ENCODE peak calls at places on chromosomes 6 and 20, in nine cellular contexts. I, W, M, B, Z, O, J, A and F are unnamed samples.

GRCh38 chr20:6496874-6497273 is 270.6 kb upstream of the BMP2 start:
- DNase-seq in W (no peak), O (no peak), A (no peak), B (no peak), I (no peak), Z (no peak), J (no peak), M (no peak), F (no peak)

GRCh38 chr6:110748458-110748857 is 66.8 kb downstream of the CDK19 start:
- DNase-seq in I (no peak), M (no peak), B (no peak), J (peak), W (no peak), Z (no peak), O (no peak), A (no peak), F (no peak)

GRCh38 chr6:157047328-157047727 is 270.1 kb downstream of the ARID1B start:
- DNase-seq in J (no peak), M (no peak), I (no peak), A (no peak), B (no peak), O (no peak), Z (no peak), W (no peak), F (no peak)

GRCh38 chr6:13624871-13625288 is 9.7 kb downstream of the NOL7 start:
- DNase-seq in M (no peak), J (peak), A (no peak), I (no peak), Z (peak), O (peak), B (peak), W (no peak), F (no peak)

GRCh38 chr6:42316981-42317380 is 99.3 kb upstream of the MRPS10 start:
- DNase-seq in O (no peak), M (no peak), J (no peak), A (no peak), I (no peak), Z (no peak), B (peak), W (no peak), F (no peak)

GRCh38 chr6:41966961-41967311 is 25.3 kb upstream of the CCND3 start:
- DNase-seq in Z (peak), A (no peak), I (no peak), M (no peak), J (peak), O (peak), W (no peak), B (peak), F (no peak)

GRCh38 chr6:151993364-151993763 is 185.9 kb downstream of the ESR1 start:
- DNase-seq in Z (no peak), W (no peak), J (no peak), O (no peak), A (no peak), I (no peak), M (no peak), B (peak), F (no peak)

GRCh38 chr6:52253494-52253893 is 9.2 kb upstream of the IL17F start:
- DNase-seq in M (no peak), J (peak), O (no peak), A (no peak), I (no peak), Z (no peak), W (no peak), B (peak), F (no peak)

GRCh38 chr20:7571521-7572065 is 368.7 kb downstream of the HAO1 start:
- DNase-seq in B (peak), A (no peak), Z (no peak), I (no peak), J (peak), M (no peak), O (no peak), W (no peak), F (no peak)

GRCh38 chr20:18223399-18223798 is 64.9 kb upstream of the ZNF133 start:
- DNase-seq in J (no peak), A (no peak), M (no peak), Z (no peak), O (no peak), B (no peak), I (no peak), W (no peak), F (no peak)

GRCh38 chr6:2412731-2413130 is 167.3 kb upstream of the GMDS start:
- DNase-seq in M (no peak), A (no peak), O (peak), B (peak), I (no peak), W (no peak), J (peak), Z (no peak), F (no peak)

GRCh38 chr6:41736207-41736710 is 851 bp upstream of the TFEB start:
- DNase-seq in J (no peak), Z (no peak), O (no peak), I (no peak), A (no peak), W (no peak), M (no peak), B (no peak), F (no peak)

GRCh38 chr20:17681741-17682102 is 320 bp downstream of the RRBP1 start:
- DNase-seq in A (no peak), W (no peak), B (no peak), I (no peak), M (peak), O (no peak), Z (no peak), J (no peak), F (no peak)

GRCh38 chr6:132122871-132123270 is 171.7 kb upstream of the CCN2 start:
- DNase-seq in J (peak), B (no peak), O (peak), Z (no peak), I (no peak), M (no peak), W (no peak), A (no peak), F (no peak)

GRCh38 chr6:159100011-159100788 is 55.4 kb upstream of the TAGAP start:
- DNase-seq in A (peak), J (no peak), B (peak), O (no peak), M (no peak), I (no peak), Z (no peak), W (no peak), F (no peak)

GRCh38 chr6:22071655-22072054 is 225.2 kb downstream of the PRL start:
- DNase-seq in A (peak), M (no peak), J (peak), I (no peak), B (peak), Z (no peak), O (peak), W (peak), F (no peak)

GRCh38 chr6:133353061-133353460 is 111.9 kb downstream of the EYA4 start:
- DNase-seq in W (no peak), A (no peak), B (no peak), O (no peak), Z (no peak), I (no peak), M (no peak), J (no peak), F (no peak)

GRCh38 chr20:10556519-10557083 is 117.2 kb downstream of the JAG1 start:
- DNase-seq in W (no peak), Z (no peak), A (no peak), I (no peak), O (no peak), M (no peak), B (no peak), J (no peak), F (peak)

GRCh38 chr6:4256969-4257368 is 121.6 kb upstream of the ECI2 start:
- DNase-seq in J (no peak), A (no peak), M (no peak), Z (no peak), I (no peak), B (peak), W (no peak), O (peak), F (peak)

GRCh38 chr6:3484240-3484639 is 27.4 kb upstream of the SLC22A23 start:
- DNase-seq in J (peak), B (peak), Z (peak), I (no peak), M (no peak), A (no peak), W (no peak), O (peak), F (no peak)

GRCh38 chr6:17347012-17347411 is 46.4 kb upstream of the CAP2 start:
- DNase-seq in B (no peak), I (no peak), M (no peak), Z (no peak), O (no peak), J (no peak), W (no peak), A (no peak), F (no peak)

GRCh38 chr6:140256213-140256612 is 881.8 kb upstream of the CITED2 start:
- DNase-seq in O (peak), M (no peak), A (no peak), W (no peak), Z (no peak), I (no peak), J (peak), B (no peak), F (no peak)

GRCh38 chr6:42159431-42160024 is 13.6 kb upstream of the GUCA1A start:
- DNase-seq in A (peak), W (no peak), Z (no peak), M (no peak), I (no peak), J (no peak), B (no peak), O (no peak), F (no peak)

GRCh38 chr20:57426156-57426769 is 35.1 kb downstream of the RBM38 start:
- DNase-seq in B (no peak), I (no peak), W (no peak), A (no peak), M (no peak), J (no peak), O (no peak), Z (no peak), F (no peak)

GRCh38 chr6:160921095-160921494 is 70.5 kb upstream of the MAP3K4 start:
- DNase-seq in J (no peak), W (no peak), I (no peak), M (no peak), A (no peak), Z (no peak), B (peak), O (no peak), F (no peak)

GRCh38 chr20:36400901-36401300 is 94.8 kb downstream of the DLGAP4 start:
- DNase-seq in W (no peak), A (no peak), J (no peak), I (no peak), O (no peak), B (no peak), Z (no peak), M (no peak), F (no peak)

GRCh38 chr6:38984723-38985122 is 63.9 kb upstream of the GLP1R start:
- DNase-seq in A (no peak), I (no peak), J (no peak), Z (no peak), W (no peak), B (no peak), O (no peak), M (no peak), F (no peak)

GRCh38 chr6:112180095-112180820 is 74.1 kb downstream of the LAMA4 start:
- DNase-seq in J (peak), Z (peak), I (no peak), M (no peak), W (peak), A (peak), O (peak), B (peak), F (no peak)

GRCh38 chr6:158548418-158549161 is 11.3 kb upstream of the TMEM181 start:
- DNase-seq in A (no peak), J (no peak), I (peak), O (no peak), B (no peak), M (no peak), W (no peak), Z (no peak), F (no peak)

GRCh38 chr20:24957326-24957996 is 8.4 kb downstream of the CST7 start:
- DNase-seq in W (no peak), I (no peak), A (no peak), M (no peak), J (no peak), B (no peak), Z (no peak), O (no peak), F (no peak)

GRCh38 chr6:27133281-27134227 is 113.9 kb upstream of the PRSS16 start:
- DNase-seq in M (peak), W (peak), J (peak), Z (no peak), B (peak), I (peak), A (peak), O (peak), F (no peak)

GRCh38 chr6:63724721-63725120 is 89.1 kb downstream of the PHF3 start:
- DNase-seq in M (no peak), A (no peak), J (no peak), W (no peak), I (no peak), B (no peak), Z (no peak), O (no peak), F (no peak)

GRCh38 chr20:46111028-46111835 is 6.9 kb upstream of the CD40 start:
- DNase-seq in A (peak), Z (no peak), M (no peak), O (no peak), W (peak), B (peak), I (no peak), J (peak), F (no peak)

GRCh38 chr6:150099546-150099945 is 30.6 kb upstream of the ULBP3 start:
- DNase-seq in Z (no peak), M (no peak), I (no peak), B (no peak), A (no peak), O (no peak), W (no peak), J (no peak), F (no peak)

GRCh38 chr6:14540276-14540675 is 422.7 kb downstream of the CD83 start:
- DNase-seq in M (no peak), Z (no peak), I (no peak), O (peak), J (peak), W (no peak), A (no peak), B (peak), F (no peak)

GRCh38 chr6:63372951-63373533 is 53.3 kb upstream of the LGSN start:
- DNase-seq in Z (no peak), J (peak), B (no peak), W (no peak), O (peak), A (no peak), I (no peak), M (no peak), F (no peak)

GRCh38 chr6:11654876-11655275 is 117.3 kb downstream of the TMEM170B start:
- DNase-seq in O (peak), W (no peak), Z (no peak), A (no peak), I (no peak), J (no peak), B (peak), M (no peak), F (no peak)

DNA sequence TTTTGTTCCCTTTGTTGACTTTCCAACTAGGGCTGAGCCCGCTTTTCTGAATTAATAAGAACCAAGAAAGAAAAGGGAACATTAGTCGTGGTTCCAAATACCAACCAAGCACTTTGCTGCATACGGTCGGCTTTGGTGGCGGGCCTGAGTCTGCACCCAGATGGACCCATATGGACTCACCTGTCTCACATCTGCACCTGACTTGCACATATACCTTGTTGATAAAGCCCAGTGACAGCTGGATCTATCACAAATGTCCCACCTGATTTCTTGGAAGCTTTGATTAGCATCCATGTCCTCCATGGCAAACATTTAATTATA is 39.0 kb downstream of the TPD52L1 start:
- DNase-seq in W (no peak), B (no peak), J (no peak), M (no peak), I (no peak), O (no peak), A (no peak), Z (no peak), F (no peak)
- TF ChIP-seq CTCF in W (no peak), B (no peak), J (no peak), M (peak), I (peak), O (no peak), A (peak), Z (peak), F (no peak)

GRCh38 chr20:23583526-23583925 is 15.2 kb upstream of the CST9L start:
- DNase-seq in B (no peak), Z (peak), M (no peak), A (no peak), J (no peak), I (no peak), W (no peak), O (no peak), F (no peak)
- TF ChIP-seq CTCF in B (no peak), Z (no peak), M (no peak), A (no peak), J (no peak), I (no peak), W (no peak), O (no peak), F (no peak)

GRCh38 chr6:28923318-28924102 is at the start of gene TRIM27:
- DNase-seq in Z (peak), I (peak), J (peak), O (peak), A (peak), M (peak), W (peak), B (peak), F (peak)
- TF ChIP-seq CTCF in Z (no peak), I (no peak), J (no peak), O (no peak), A (no peak), M (no peak), W (no peak), B (no peak), F (no peak)

DNA sequence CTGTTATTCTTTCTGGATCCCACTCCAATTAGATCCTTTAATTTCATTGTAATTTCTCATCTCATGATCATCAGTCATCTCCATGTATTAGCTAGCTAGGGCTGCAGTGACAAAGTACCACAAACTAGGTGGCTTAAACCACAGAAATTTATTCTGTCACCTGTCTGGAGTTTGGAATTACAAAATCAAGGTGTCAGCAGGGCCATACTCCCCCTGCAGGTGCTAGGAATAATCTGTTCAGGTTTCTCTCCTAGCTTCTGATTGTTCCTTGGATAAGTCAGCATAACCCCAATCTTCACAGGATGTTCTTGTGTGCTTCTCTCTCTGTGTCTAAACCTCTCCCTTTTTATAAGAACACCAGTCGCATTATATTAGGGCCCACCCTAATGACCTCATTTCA is 40.4 kb downstream of the BEND6 start:
- DNase-seq in Z (peak), I (no peak), A (no peak), B (no peak), M (no peak), J (no peak), O (no peak), W (no peak), F (no peak)
- TF ChIP-seq CTCF in Z (no peak), I (no peak), A (no peak), B (no peak), M (no peak), J (no peak), O (no peak), W (no peak), F (no peak)

DNA sequence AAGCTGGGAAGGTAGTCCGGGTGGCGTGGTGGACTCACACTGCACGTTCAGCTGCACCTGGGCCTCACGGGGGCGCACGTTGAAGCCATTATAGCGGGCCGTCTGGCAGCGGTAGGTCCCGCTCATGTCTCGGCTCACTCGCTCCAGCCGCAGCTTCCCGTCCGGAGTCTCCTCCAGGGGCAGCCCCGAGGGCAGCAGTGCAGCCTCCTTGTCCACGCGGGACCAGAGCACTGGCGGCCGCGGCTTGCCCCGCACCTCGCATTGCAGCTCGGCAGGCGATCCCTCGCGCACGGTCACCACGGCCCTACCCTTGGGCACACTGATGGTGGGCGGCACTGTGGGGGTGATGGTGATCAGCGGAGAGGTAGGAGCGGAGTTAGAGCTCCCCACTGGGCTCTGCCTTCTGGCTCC is 47.6 kb downstream of the MDGA1 start:
- DNase-seq in J (no peak), O (no peak), B (no peak), Z (no peak), M (no peak), A (peak), W (no peak), I (peak), F (no peak)
- TF ChIP-seq CTCF in J (no peak), O (no peak), B (no peak), Z (no peak), M (no peak), A (no peak), W (no peak), I (no peak), F (no peak)

GRCh38 chr6:7156666-7157278 is 49.0 kb downstream of the RREB1 start:
- DNase-seq in M (no peak), W (no peak), Z (peak), O (peak), B (peak), J (peak), A (no peak), I (no peak), F (no peak)

GRCh38 chr6:7159790-7160525 is 52.2 kb downstream of the RREB1 start:
- DNase-seq in W (no peak), A (no peak), J (no peak), I (no peak), B (no peak), M (no peak), O (no peak), Z (no peak), F (no peak)

GRCh38 chr6:7161253-7161623 is 53.5 kb downstream of the RREB1 start:
- DNase-seq in Z (no peak), I (no peak), W (no peak), B (no peak), A (no peak), M (no peak), J (no peak), O (no peak), F (no peak)

GRCh38 chr6:7155871-7156579 is 48.3 kb downstream of the RREB1 start:
- DNase-seq in J (no peak), W (no peak), I (no peak), B (peak), Z (no peak), A (no peak), M (no peak), O (no peak), F (no peak)

DNA sequence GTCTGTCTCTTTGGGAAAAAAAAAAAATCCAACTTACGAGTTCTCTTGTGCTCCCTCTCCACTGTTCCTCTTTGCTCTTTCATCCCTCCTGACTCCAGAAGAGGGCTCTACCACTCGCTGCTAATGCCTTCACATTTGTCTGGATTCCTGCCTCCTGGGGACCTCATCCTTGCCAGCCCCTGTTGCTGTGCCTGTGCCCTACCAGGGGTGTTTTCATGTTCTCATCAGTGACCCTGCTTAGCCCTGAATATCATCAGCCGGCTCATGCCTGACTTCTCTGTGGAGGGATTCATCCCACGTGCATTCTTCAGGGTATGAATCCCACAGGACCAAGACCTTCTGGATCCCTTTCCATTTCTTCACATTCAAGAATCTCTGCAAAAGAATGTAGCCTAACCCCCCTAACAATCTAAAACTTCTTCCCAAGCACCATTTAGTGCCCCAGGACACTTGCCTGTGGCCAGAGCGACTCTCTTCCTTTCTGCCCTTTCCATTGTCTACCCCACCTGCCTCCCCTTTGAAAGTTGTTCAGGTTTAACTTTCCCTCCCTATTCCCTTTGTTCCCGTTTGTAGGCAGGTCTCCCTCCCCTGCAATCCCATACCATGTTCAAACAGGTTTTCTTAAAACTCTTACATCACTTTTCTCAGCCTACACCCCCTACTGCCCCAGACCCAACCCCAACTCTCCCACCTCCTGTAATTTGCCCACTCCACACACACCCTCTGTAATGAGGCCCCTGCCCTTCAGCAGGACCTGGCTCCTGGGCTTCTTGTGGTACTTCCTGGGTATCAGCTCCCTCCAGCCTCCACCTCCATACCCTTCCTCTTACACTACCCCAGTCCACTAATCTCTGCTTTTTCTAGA is 50.2 kb downstream of the RREB1 start:
- DNase-seq in I (no peak), J (no peak), M (no peak), W (no peak), O (peak), A (no peak), B (peak), Z (no peak), F (no peak)
- TF ChIP-seq CTCF in I (no peak), J (no peak), M (no peak), W (no peak), O (peak), A (no peak), B (no peak), Z (no peak), F (no peak)